ENCODE peak calls at places on chromosome 3, in six cellular contexts. X, H, L, A, E and G are unnamed samples.

GRCh38 chr3:109804697-109805096 is 467.4 kb upstream of the DPPA4 start:
- DNase-seq in X (no peak), H (no peak), L (no peak), A (no peak), E (no peak), G (no peak)

GRCh38 chr3:117811797-117812196 is 1102.2 kb downstream of the TUSC7 start:
- DNase-seq in X (no peak), H (no peak), L (no peak), A (no peak), E (no peak), G (peak)

GRCh38 chr3:108342829-108343478 is 46.6 kb downstream of the HHLA2 start:
- DNase-seq in X (no peak), H (no peak), L (no peak), A (no peak), E (no peak), G (no peak)

GRCh38 chr3:129974451-129975331 is at the start of gene TRH:
- DNase-seq in X (no peak), H (no peak), L (no peak), A (peak), E (no peak), G (no peak)

GRCh38 chr3:11610044-11610671 is 33.6 kb downstream of the VGLL4 start:
- DNase-seq in X (peak), H (no peak), L (peak), A (no peak), E (no peak), G (no peak)

GRCh38 chr3:98039322-98040024 is 4.4 kb upstream of the GABRR3 start:
- DNase-seq in X (peak), H (peak), L (no peak), A (peak), E (peak), G (peak)

GRCh38 chr3:62374375-62374876 is 1.1 kb upstream of the FEZF2 start:
- DNase-seq in X (no peak), H (no peak), L (no peak), A (no peak), E (no peak), G (no peak)

GRCh38 chr3:60142009-60142408 is 1092.2 kb upstream of the CFAP20DC start:
- DNase-seq in X (no peak), H (no peak), L (no peak), A (no peak), E (no peak), G (no peak)

GRCh38 chr3:127848131-127849129 is 26.1 kb upstream of the MGLL start:
- DNase-seq in X (no peak), H (peak), L (no peak), A (peak), E (no peak), G (peak)

GRCh38 chr3:150158974-150159625 is 188.4 kb upstream of the PFN2 start:
- DNase-seq in X (no peak), H (no peak), L (no peak), A (no peak), E (no peak), G (peak)

GRCh38 chr3:164451083-164451910 is 627.0 kb downstream of the SI start:
- DNase-seq in X (no peak), H (no peak), L (no peak), A (no peak), E (no peak), G (no peak)

GRCh38 chr3:39102504-39103323 is 4.7 kb downstream of the GORASP1 start:
- DNase-seq in X (no peak), H (no peak), L (no peak), A (no peak), E (no peak), G (no peak)

GRCh38 chr3:51673802-51674654 is 3.0 kb downstream of the TEX264 start:
- DNase-seq in X (no peak), H (no peak), L (no peak), A (no peak), E (no peak), G (no peak)

GRCh38 chr3:16476636-16477035 is 36.9 kb downstream of the RFTN1 start:
- DNase-seq in X (no peak), H (no peak), L (no peak), A (no peak), E (peak), G (no peak)

GRCh38 chr3:25288416-25288815 is 139.6 kb upstream of the RARB start:
- DNase-seq in X (no peak), H (no peak), L (no peak), A (no peak), E (no peak), G (no peak)

GRCh38 chr3:56753206-56753605 is 48.5 kb downstream of the ARHGEF3 start:
- DNase-seq in X (no peak), H (no peak), L (no peak), A (no peak), E (no peak), G (no peak)

GRCh38 chr3:181695661-181696491 is 15.8 kb upstream of the SOX2 start:
- DNase-seq in X (no peak), H (no peak), L (no peak), A (peak), E (no peak), G (peak)

GRCh38 chr3:143124683-143125520 is 5.3 kb downstream of the CHST2 start:
- DNase-seq in X (no peak), H (no peak), L (no peak), A (peak), E (no peak), G (peak)

GRCh38 chr3:128555881-128556280 is 62.9 kb upstream of the GATA2 start:
- DNase-seq in X (no peak), H (no peak), L (no peak), A (no peak), E (no peak), G (no peak)

GRCh38 chr3:167978071-167978470 is 117.7 kb downstream of the GOLIM4 start:
- DNase-seq in X (peak), H (peak), L (peak), A (no peak), E (no peak), G (no peak)

GRCh38 chr3:88038561-88038960 is 20.2 kb downstream of the CGGBP1 start:
- DNase-seq in X (no peak), H (no peak), L (no peak), A (no peak), E (peak), G (no peak)

GRCh38 chr3:115072265-115073008 is 74.7 kb downstream of the ZBTB20 start:
- DNase-seq in X (no peak), H (no peak), L (no peak), A (no peak), E (peak), G (no peak)

GRCh38 chr3:183490653-183491052 is 62.2 kb upstream of the MCF2L2 start:
- DNase-seq in X (peak), H (peak), L (no peak), A (peak), E (no peak), G (no peak)

GRCh38 chr3:64548200-64548889 is 139.5 kb downstream of the ADAMTS9 start:
- DNase-seq in X (peak), H (no peak), L (no peak), A (no peak), E (no peak), G (peak)

GRCh38 chr3:138365253-138365555 is 16.8 kb downstream of the MRAS start:
- DNase-seq in X (no peak), H (no peak), L (peak), A (no peak), E (no peak), G (no peak)

GRCh38 chr3:59289836-59290235 is 240.0 kb upstream of the CFAP20DC start:
- DNase-seq in X (no peak), H (no peak), L (no peak), A (no peak), E (no peak), G (no peak)

GRCh38 chr3:126116526-126116925 is 32.6 kb upstream of the SLC41A3 start:
- DNase-seq in X (no peak), H (no peak), L (no peak), A (no peak), E (no peak), G (no peak)

GRCh38 chr3:62982795-62983455 is 107.7 kb upstream of the CADPS start:
- DNase-seq in X (no peak), H (no peak), L (no peak), A (no peak), E (no peak), G (no peak)

GRCh38 chr3:133494469-133494868 is 79.0 kb upstream of the CDV3 start:
- DNase-seq in X (no peak), H (peak), L (no peak), A (peak), E (no peak), G (no peak)

GRCh38 chr3:30826381-30827061 is 67.9 kb downstream of the GADL1 start:
- DNase-seq in X (no peak), H (no peak), L (no peak), A (no peak), E (no peak), G (peak)